ENCODE peak calls at places on chromosome 17, in ten cellular contexts. One of them, this sample, is unnamed.

GRCh38 chr17:79654350-79654959 is 43.6 kb upstream of the RBFOX3 start:
- DNase-seq in tibial nerve: no peak
- DNase-seq in lower leg skin: no peak
- DNase-seq in heart right ventricle: no peak
- DNase-seq in cardiac muscle cell: no peak
- DNase-seq in ovary: no peak
- DNase-seq in NB4: no peak
- DNase-seq in thoracic aorta: no peak
- DNase-seq in endodermal cell: no peak
- DNase-seq in adrenal gland: no peak
- DNase-seq in this sample: no peak

GRCh38 chr17:55273579-55274370 is 9.0 kb downstream of the HLF start:
- DNase-seq in tibial nerve: no peak
- DNase-seq in lower leg skin: no peak
- DNase-seq in heart right ventricle: peak; percentile 71
- DNase-seq in cardiac muscle cell: no peak
- DNase-seq in ovary: peak; percentile 48
- DNase-seq in NB4: no peak
- DNase-seq in thoracic aorta: peak; percentile 62
- DNase-seq in endodermal cell: no peak
- DNase-seq in adrenal gland: peak; percentile 95
- DNase-seq in this sample: no peak

GRCh38 chr17:9468532-9468931 is 107.1 kb downstream of the STX8 start:
- DNase-seq in tibial nerve: no peak
- DNase-seq in lower leg skin: no peak
- DNase-seq in heart right ventricle: no peak
- DNase-seq in cardiac muscle cell: no peak
- DNase-seq in ovary: no peak
- DNase-seq in NB4: no peak
- DNase-seq in thoracic aorta: no peak
- DNase-seq in endodermal cell: no peak
- DNase-seq in adrenal gland: peak; percentile 48
- DNase-seq in this sample: no peak

GRCh38 chr17:15963670-15964110 is 18.8 kb downstream of the ADORA2B start:
- DNase-seq in tibial nerve: no peak
- DNase-seq in lower leg skin: no peak
- DNase-seq in heart right ventricle: no peak
- DNase-seq in cardiac muscle cell: peak; percentile 66
- DNase-seq in ovary: no peak
- DNase-seq in NB4: no peak
- DNase-seq in thoracic aorta: no peak
- DNase-seq in endodermal cell: no peak
- DNase-seq in adrenal gland: no peak
- DNase-seq in this sample: no peak

GRCh38 chr17:79627766-79628690 is 17.2 kb upstream of the RBFOX3 start:
- DNase-seq in tibial nerve: no peak
- DNase-seq in lower leg skin: no peak
- DNase-seq in heart right ventricle: peak; percentile 1
- DNase-seq in cardiac muscle cell: no peak
- DNase-seq in ovary: peak; percentile 6
- DNase-seq in NB4: no peak
- DNase-seq in thoracic aorta: no peak
- DNase-seq in endodermal cell: peak; percentile 45
- DNase-seq in adrenal gland: peak; percentile 5
- DNase-seq in this sample: no peak

GRCh38 chr17:16662936-16663335 is 9.3 kb upstream of the ZNF624 start:
- DNase-seq in tibial nerve: no peak
- DNase-seq in lower leg skin: no peak
- DNase-seq in heart right ventricle: no peak
- DNase-seq in cardiac muscle cell: no peak
- DNase-seq in ovary: no peak
- DNase-seq in NB4: no peak
- DNase-seq in thoracic aorta: no peak
- DNase-seq in endodermal cell: no peak
- DNase-seq in adrenal gland: no peak
- DNase-seq in this sample: no peak

GRCh38 chr17:11404431-11404830 is 163.4 kb downstream of the SHISA6 start:
- DNase-seq in tibial nerve: no peak
- DNase-seq in lower leg skin: no peak
- DNase-seq in heart right ventricle: no peak
- DNase-seq in cardiac muscle cell: no peak
- DNase-seq in ovary: no peak
- DNase-seq in NB4: no peak
- DNase-seq in thoracic aorta: no peak
- DNase-seq in endodermal cell: no peak
- DNase-seq in adrenal gland: no peak
- DNase-seq in this sample: no peak

GRCh38 chr17:78908426-78908825 is 5.4 kb upstream of the CEP295NL start:
- DNase-seq in tibial nerve: no peak
- DNase-seq in lower leg skin: no peak
- DNase-seq in heart right ventricle: no peak
- DNase-seq in cardiac muscle cell: no peak
- DNase-seq in ovary: no peak
- DNase-seq in NB4: no peak
- DNase-seq in thoracic aorta: no peak
- DNase-seq in endodermal cell: no peak
- DNase-seq in adrenal gland: no peak
- DNase-seq in this sample: no peak

GRCh38 chr17:61000911-61001310 is 323.3 kb downstream of the BCAS3 start:
- DNase-seq in tibial nerve: no peak
- DNase-seq in lower leg skin: no peak
- DNase-seq in heart right ventricle: no peak
- DNase-seq in cardiac muscle cell: peak; percentile 64
- DNase-seq in ovary: no peak
- DNase-seq in NB4: peak; percentile 19
- DNase-seq in thoracic aorta: no peak
- DNase-seq in endodermal cell: no peak
- DNase-seq in adrenal gland: no peak
- DNase-seq in this sample: peak; percentile 28

GRCh38 chr17:17694229-17695081 is 13.2 kb downstream of the RAI1 start:
- DNase-seq in tibial nerve: peak; percentile 63
- DNase-seq in lower leg skin: peak; percentile 69
- DNase-seq in heart right ventricle: peak; percentile 71
- DNase-seq in cardiac muscle cell: peak; percentile 66
- DNase-seq in ovary: peak; percentile 86
- DNase-seq in NB4: peak; percentile 81
- DNase-seq in thoracic aorta: peak; percentile 36
- DNase-seq in endodermal cell: peak; percentile 91
- DNase-seq in adrenal gland: peak; percentile 75
- DNase-seq in this sample: no peak

GRCh38 chr17:6830383-6830986 is 1.0 kb downstream of the TEKT1 start:
- DNase-seq in tibial nerve: no peak
- DNase-seq in lower leg skin: no peak
- DNase-seq in heart right ventricle: no peak
- DNase-seq in cardiac muscle cell: no peak
- DNase-seq in ovary: no peak
- DNase-seq in NB4: no peak
- DNase-seq in thoracic aorta: no peak
- DNase-seq in endodermal cell: no peak
- DNase-seq in adrenal gland: no peak
- DNase-seq in this sample: no peak

GRCh38 chr17:6831662-6832263 is at the start of gene TEKT1:
- DNase-seq in tibial nerve: peak; percentile 57
- DNase-seq in lower leg skin: peak; percentile 79
- DNase-seq in heart right ventricle: peak; percentile 79
- DNase-seq in cardiac muscle cell: peak; percentile 89
- DNase-seq in ovary: peak; percentile 32
- DNase-seq in NB4: peak; percentile 70
- DNase-seq in thoracic aorta: peak; percentile 15
- DNase-seq in endodermal cell: peak; percentile 99
- DNase-seq in adrenal gland: peak; percentile 75
- DNase-seq in this sample: no peak
- H3K4me3 ChIP-seq in tibial nerve: no peak within 1 kb of the TSS
- H3K4me3 ChIP-seq in lower leg skin: no peak within 1 kb of the TSS
- H3K4me3 ChIP-seq in heart right ventricle: peak within 1 kb of the TSS; percentile 37
- H3K4me3 ChIP-seq in cardiac muscle cell: peak within 1 kb of the TSS; percentile 26
- H3K4me3 ChIP-seq in ovary: no peak within 1 kb of the TSS
- H3K4me3 ChIP-seq in NB4: peak within 1 kb of the TSS; percentile 40
- H3K4me3 ChIP-seq in thoracic aorta: peak within 1 kb of the TSS; percentile 44
- H3K4me3 ChIP-seq in endodermal cell: peak within 1 kb of the TSS; percentile 75
- H3K4me3 ChIP-seq in adrenal gland: peak within 1 kb of the TSS; percentile 52
- H3K4me3 ChIP-seq in this sample: no peak within 1 kb of the TSS

GRCh38 chr17:77793888-77794235 is 164.6 kb upstream of the TNRC6C start:
- DNase-seq in tibial nerve: no peak
- DNase-seq in lower leg skin: no peak
- DNase-seq in heart right ventricle: no peak
- DNase-seq in cardiac muscle cell: no peak
- DNase-seq in ovary: no peak
- DNase-seq in NB4: no peak
- DNase-seq in thoracic aorta: no peak
- DNase-seq in endodermal cell: no peak
- DNase-seq in adrenal gland: no peak
- DNase-seq in this sample: no peak

GRCh38 chr17:77790143-77790829 is 168.2 kb upstream of the TNRC6C start:
- DNase-seq in tibial nerve: no peak
- DNase-seq in lower leg skin: no peak
- DNase-seq in heart right ventricle: no peak
- DNase-seq in cardiac muscle cell: no peak
- DNase-seq in ovary: no peak
- DNase-seq in NB4: no peak
- DNase-seq in thoracic aorta: no peak
- DNase-seq in endodermal cell: peak; percentile 78
- DNase-seq in adrenal gland: no peak
- DNase-seq in this sample: no peak

GRCh38 chr17:77794846-77795245 is 163.7 kb upstream of the TNRC6C start:
- DNase-seq in tibial nerve: no peak
- DNase-seq in lower leg skin: no peak
- DNase-seq in heart right ventricle: no peak
- DNase-seq in cardiac muscle cell: no peak
- DNase-seq in ovary: no peak
- DNase-seq in NB4: no peak
- DNase-seq in thoracic aorta: no peak
- DNase-seq in endodermal cell: no peak
- DNase-seq in adrenal gland: no peak
- DNase-seq in this sample: no peak

GRCh38 chr17:77793146-77793887 is 165.2 kb upstream of the TNRC6C start:
- DNase-seq in tibial nerve: no peak
- DNase-seq in lower leg skin: no peak
- DNase-seq in heart right ventricle: no peak
- DNase-seq in cardiac muscle cell: no peak
- DNase-seq in ovary: no peak
- DNase-seq in NB4: no peak
- DNase-seq in thoracic aorta: no peak
- DNase-seq in endodermal cell: no peak
- DNase-seq in adrenal gland: no peak
- DNase-seq in this sample: no peak

DNA sequence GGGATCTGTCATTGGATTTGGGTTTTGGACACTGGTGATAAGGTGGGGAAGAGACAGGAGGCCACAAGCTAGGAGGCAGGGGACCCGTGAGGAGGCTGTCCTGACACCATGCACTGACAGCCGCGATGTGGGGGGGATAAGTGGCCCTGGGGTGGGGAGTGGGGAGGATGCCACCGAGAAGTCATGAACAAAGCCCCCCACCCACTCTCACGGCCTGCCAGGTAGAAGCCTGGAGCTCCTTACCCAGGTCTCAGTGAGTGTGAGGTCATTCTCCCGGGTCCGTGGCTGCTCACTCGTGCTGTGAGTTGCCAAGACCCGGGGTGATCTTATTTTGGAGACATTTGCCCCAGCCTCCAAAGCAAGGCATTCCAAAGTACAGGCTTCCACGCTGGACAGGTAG is 165.9 kb upstream of the TNRC6C start:
- DNase-seq in tibial nerve: no peak
- DNase-seq in lower leg skin: no peak
- DNase-seq in heart right ventricle: no peak
- DNase-seq in cardiac muscle cell: no peak
- DNase-seq in ovary: no peak
- DNase-seq in NB4: no peak
- DNase-seq in thoracic aorta: no peak
- DNase-seq in endodermal cell: no peak
- DNase-seq in adrenal gland: no peak
- DNase-seq in this sample: no peak
- TF ChIP-seq CTCF in tibial nerve: no peak
- TF ChIP-seq CTCF in lower leg skin: no peak
- TF ChIP-seq CTCF in heart right ventricle: no peak
- TF ChIP-seq CTCF in cardiac muscle cell: no peak
- TF ChIP-seq CTCF in ovary: no peak
- TF ChIP-seq CTCF in NB4: no peak
- TF ChIP-seq CTCF in thoracic aorta: no peak
- TF ChIP-seq CTCF in endodermal cell: no peak
- TF ChIP-seq CTCF in adrenal gland: no peak
- TF ChIP-seq CTCF in this sample: no peak

GRCh38 chr17:7233701-7234099 is 617 bp downstream of the DVL2 start:
- DNase-seq in tibial nerve: no peak
- DNase-seq in lower leg skin: no peak
- DNase-seq in heart right ventricle: no peak
- DNase-seq in cardiac muscle cell: no peak
- DNase-seq in ovary: no peak
- DNase-seq in NB4: no peak
- DNase-seq in thoracic aorta: no peak
- DNase-seq in endodermal cell: no peak
- DNase-seq in adrenal gland: no peak
- DNase-seq in this sample: no peak

GRCh38 chr17:7229504-7229903 is 4.8 kb downstream of the DVL2 start:
- DNase-seq in tibial nerve: no peak
- DNase-seq in lower leg skin: no peak
- DNase-seq in heart right ventricle: no peak
- DNase-seq in cardiac muscle cell: no peak
- DNase-seq in ovary: no peak
- DNase-seq in NB4: no peak
- DNase-seq in thoracic aorta: no peak
- DNase-seq in endodermal cell: no peak
- DNase-seq in adrenal gland: no peak
- DNase-seq in this sample: no peak

GRCh38 chr17:7228920-7229319 is 5.4 kb downstream of the DVL2 start:
- DNase-seq in tibial nerve: no peak
- DNase-seq in lower leg skin: no peak
- DNase-seq in heart right ventricle: no peak
- DNase-seq in cardiac muscle cell: no peak
- DNase-seq in ovary: no peak
- DNase-seq in NB4: no peak
- DNase-seq in thoracic aorta: no peak
- DNase-seq in endodermal cell: no peak
- DNase-seq in adrenal gland: no peak
- DNase-seq in this sample: no peak

GRCh38 chr17:7234100-7235012 is at the start of gene DVL2:
- DNase-seq in tibial nerve: peak; percentile 97
- DNase-seq in lower leg skin: peak; percentile 97
- DNase-seq in heart right ventricle: peak; percentile 96
- DNase-seq in cardiac muscle cell: peak; percentile 97
- DNase-seq in ovary: peak; percentile 96
- DNase-seq in NB4: peak; percentile 94
- DNase-seq in thoracic aorta: peak; percentile 87
- DNase-seq in endodermal cell: peak; percentile 99
- DNase-seq in adrenal gland: peak; percentile 97
- DNase-seq in this sample: peak; percentile 74

GRCh38 chr17:7232114-7232513 is 2.2 kb downstream of the DVL2 start:
- DNase-seq in tibial nerve: no peak
- DNase-seq in lower leg skin: no peak
- DNase-seq in heart right ventricle: no peak
- DNase-seq in cardiac muscle cell: no peak
- DNase-seq in ovary: no peak
- DNase-seq in NB4: no peak
- DNase-seq in thoracic aorta: no peak
- DNase-seq in endodermal cell: no peak
- DNase-seq in adrenal gland: no peak
- DNase-seq in this sample: no peak
- H3K4me3 ChIP-seq in tibial nerve: no peak overlapping the region
- H3K4me3 ChIP-seq in lower leg skin: no peak overlapping the region
- H3K4me3 ChIP-seq in heart right ventricle: no peak overlapping the region
- H3K4me3 ChIP-seq in cardiac muscle cell: no peak overlapping the region
- H3K4me3 ChIP-seq in ovary: no peak overlapping the region
- H3K4me3 ChIP-seq in NB4: peak overlapping the region; percentile 50
- H3K4me3 ChIP-seq in thoracic aorta: no peak overlapping the region
- H3K4me3 ChIP-seq in endodermal cell: peak overlapping the region; percentile 99
- H3K4me3 ChIP-seq in adrenal gland: peak overlapping the region; percentile 79
- H3K4me3 ChIP-seq in this sample: no peak overlapping the region

GRCh38 chr17:75625813-75626486 is 7.3 kb upstream of the SMIM5 start:
- DNase-seq in tibial nerve: no peak
- DNase-seq in lower leg skin: no peak
- DNase-seq in heart right ventricle: no peak
- DNase-seq in cardiac muscle cell: peak; percentile 17
- DNase-seq in ovary: no peak
- DNase-seq in NB4: peak; percentile 44
- DNase-seq in thoracic aorta: no peak
- DNase-seq in endodermal cell: peak; percentile 95
- DNase-seq in adrenal gland: no peak
- DNase-seq in this sample: no peak
- TF ChIP-seq CTCF in tibial nerve: peak; percentile 50
- TF ChIP-seq CTCF in lower leg skin: no peak
- TF ChIP-seq CTCF in heart right ventricle: peak; percentile 63
- TF ChIP-seq CTCF in cardiac muscle cell: peak; percentile 79
- TF ChIP-seq CTCF in ovary: no peak
- TF ChIP-seq CTCF in NB4: peak; percentile 83
- TF ChIP-seq CTCF in thoracic aorta: peak; percentile 29
- TF ChIP-seq CTCF in endodermal cell: peak; percentile 89
- TF ChIP-seq CTCF in adrenal gland: peak; percentile 41
- TF ChIP-seq CTCF in this sample: peak; percentile 75

This sample was measured in AG09309.